ENCODE peak calls at places on chromosomes 5 and 9, in nine cellular contexts. G is Peyer's patch; Q is T follicular helper cell; U is HS-5; N is AG09309; W is adrenal gland; F is Ammon's horn; H is cardiac muscle cell; D is NK-92 treated with Interleukin-12 subunit alpha and Interleukin-12 subunit beta, amount 100 ng/mL, for 24 hours. T is an unnamed sample.

GRCh38 chr9:121598167-121599000 is 53.0 kb upstream of the DAB2IP start:
- DNase-seq in G (no peak), Q (no peak), U (no peak), N (peak; percentile 46), W (peak; percentile 71), F (no peak), H (peak; percentile 98), D (no peak), T (no peak)

GRCh38 chr5:51881901-51882300 is 498.7 kb downstream of the ISL1 start:
- DNase-seq in G (no peak), Q (no peak), U (no peak), N (no peak), W (no peak), F (no peak), H (peak; percentile 35), D (no peak), T (peak; percentile 2)

GRCh38 chr5:43683884-43684471 is 81.0 kb downstream of the NNT start:
- DNase-seq in G (no peak), Q (no peak), U (no peak), N (no peak), W (no peak), F (peak; percentile 7), H (no peak), D (no peak), T (no peak)

GRCh38 chr5:8840237-8840636 is 705.6 kb downstream of the SEMA5A start:
- DNase-seq in G (no peak), Q (no peak), U (no peak), N (no peak), W (no peak), F (no peak), H (no peak), D (no peak), T (no peak)

GRCh38 chr9:7963026-7963425 is 163.4 kb upstream of the DMAC1 start:
- DNase-seq in G (no peak), Q (no peak), U (no peak), N (no peak), W (no peak), F (no peak), H (no peak), D (no peak), T (no peak)

GRCh38 chr9:137436761-137437600 is 4.2 kb downstream of the ENTPD8 start:
- DNase-seq in G (no peak), Q (no peak), U (no peak), N (no peak), W (no peak), F (no peak), H (no peak), D (no peak), T (no peak)

GRCh38 chr5:32193591-32193990 is 19.5 kb upstream of the GOLPH3 start:
- DNase-seq in G (peak; percentile 22), Q (no peak), U (no peak), N (peak; percentile 52), W (peak; percentile 89), F (peak; percentile 47), H (no peak), D (no peak), T (no peak)

GRCh38 chr9:97981828-97982164 is 1.3 kb upstream of the ANP32B start:
- DNase-seq in G (no peak), Q (no peak), U (no peak), N (no peak), W (no peak), F (no peak), H (no peak), D (no peak), T (no peak)

GRCh38 chr5:147084702-147085101 is 150.1 kb upstream of the STK32A start:
- DNase-seq in G (no peak), Q (no peak), U (no peak), N (no peak), W (no peak), F (peak; percentile 90), H (no peak), D (no peak), T (no peak)

GRCh38 chr5:36635721-36636390 is 29.4 kb downstream of the SLC1A3 start:
- DNase-seq in G (no peak), Q (no peak), U (no peak), N (no peak), W (no peak), F (no peak), H (no peak), D (no peak), T (no peak)

GRCh38 chr5:2136728-2137333 is 254.1 kb upstream of the IRX4 start:
- DNase-seq in G (no peak), Q (no peak), U (no peak), N (no peak), W (no peak), F (no peak), H (no peak), D (no peak), T (no peak)

GRCh38 chr5:144691936-144692335 is 521.3 kb downstream of the KCTD16 start:
- DNase-seq in G (no peak), Q (no peak), U (no peak), N (no peak), W (no peak), F (no peak), H (no peak), D (no peak), T (no peak)

GRCh38 chr9:88319936-88320747 is 68.1 kb upstream of the SPIN1 start:
- DNase-seq in G (no peak), Q (no peak), U (no peak), N (no peak), W (no peak), F (no peak), H (no peak), D (no peak), T (no peak)

GRCh38 chr5:159469496-159470370 is 139.4 kb upstream of the IL12B start:
- DNase-seq in G (no peak), Q (no peak), U (no peak), N (no peak), W (no peak), F (peak; percentile 28), H (no peak), D (no peak), T (no peak)

GRCh38 chr9:108618906-108619550 is 236.8 kb downstream of the ACTL7B start:
- DNase-seq in G (no peak), Q (no peak), U (no peak), N (no peak), W (no peak), F (no peak), H (no peak), D (no peak), T (no peak)

GRCh38 chr5:19492861-19493260 is 495.1 kb downstream of the CDH18 start:
- DNase-seq in G (no peak), Q (no peak), U (no peak), N (no peak), W (no peak), F (no peak), H (no peak), D (no peak), T (no peak)

GRCh38 chr9:5976668-5977397 is 38.6 kb downstream of the RANBP6 start:
- DNase-seq in G (no peak), Q (no peak), U (no peak), N (no peak), W (no peak), F (peak; percentile 6), H (no peak), D (no peak), T (no peak)

GRCh38 chr9:133520121-133520835 is 4.5 kb downstream of the MYMK start:
- DNase-seq in G (no peak), Q (no peak), U (no peak), N (no peak), W (no peak), F (no peak), H (no peak), D (no peak), T (no peak)

GRCh38 chr5:11292648-11293356 is 531.8 kb upstream of the DAP start:
- DNase-seq in G (no peak), Q (no peak), U (no peak), N (no peak), W (no peak), F (no peak), H (no peak), D (no peak), T (no peak)

GRCh38 chr5:53679261-53679660 is 118.8 kb downstream of the NDUFS4 start:
- DNase-seq in G (no peak), Q (no peak), U (no peak), N (peak; percentile 3), W (no peak), F (no peak), H (no peak), D (no peak), T (no peak)

GRCh38 chr9:34254141-34254913 is 74.7 kb downstream of the KIF24 start:
- DNase-seq in G (no peak), Q (no peak), U (peak; percentile 82), N (peak; percentile 49), W (peak; percentile 53), F (no peak), H (no peak), D (no peak), T (no peak)

GRCh38 chr5:169861934-169862333 is 118.4 kb downstream of the INSYN2B start:
- DNase-seq in G (no peak), Q (no peak), U (peak; percentile 44), N (peak; percentile 84), W (no peak), F (no peak), H (no peak), D (no peak), T (no peak)

GRCh38 chr9:36559036-36559695 is 13.5 kb upstream of the MELK start:
- DNase-seq in G (no peak), Q (no peak), U (no peak), N (peak; percentile 16), W (no peak), F (no peak), H (no peak), D (no peak), T (no peak)

GRCh38 chr9:86546712-86547111 is 192.5 kb upstream of the TUT7 start:
- DNase-seq in G (no peak), Q (no peak), U (no peak), N (no peak), W (no peak), F (no peak), H (no peak), D (no peak), T (no peak)

GRCh38 chr5:67149933-67150523 is 46.6 kb downstream of the CD180 start:
- DNase-seq in G (no peak), Q (no peak), U (peak; percentile 8), N (no peak), W (no peak), F (peak; percentile 44), H (no peak), D (no peak), T (no peak)

GRCh38 chr5:139369181-139369580 is 13.9 kb downstream of the SLC23A1 start:
- DNase-seq in G (no peak), Q (no peak), U (no peak), N (no peak), W (no peak), F (no peak), H (no peak), D (no peak), T (no peak)

GRCh38 chr5:157312492-157312891 is 46.6 kb downstream of the CYFIP2 start:
- DNase-seq in G (peak; percentile 58), Q (peak; percentile 51), U (peak; percentile 25), N (peak; percentile 16), W (peak; percentile 67), F (peak; percentile 82), H (peak; percentile 52), D (peak; percentile 10), T (peak; percentile 59)

GRCh38 chr5:157253547-157253946 is 12.4 kb upstream of the CYFIP2 start:
- DNase-seq in G (peak; percentile 47), Q (no peak), U (peak; percentile 14), N (peak; percentile 21), W (peak; percentile 76), F (peak; percentile 67), H (peak; percentile 69), D (no peak), T (peak; percentile 48)

GRCh38 chr5:134714120-134714519 is 24.2 kb upstream of the CAMLG start:
- DNase-seq in G (no peak), Q (no peak), U (no peak), N (no peak), W (no peak), F (peak; percentile 71), H (no peak), D (no peak), T (no peak)

GRCh38 chr5:151581841-151582583 is 9.1 kb downstream of the FAT2 start:
- DNase-seq in G (no peak), Q (no peak), U (no peak), N (no peak), W (no peak), F (no peak), H (no peak), D (no peak), T (no peak)

GRCh38 chr9:85740821-85741111 is 988 bp downstream of the AGTPBP1 start:
- DNase-seq in G (no peak), Q (no peak), U (peak; percentile 13), N (no peak), W (no peak), F (peak; percentile 60), H (no peak), D (no peak), T (no peak)